ENCODE peak calls at places on chromosomes 1 and 21, in six cellular contexts. One of them, this sample, is unnamed.

GRCh38 chr21:33543505-33544129 is 779 bp downstream of the SON start:
- DNase-seq in thoracic aorta: no peak
- DNase-seq in activated T-helper 2 cell treated with anti-CD3 and anti-CD28 coated beads, Interferon-gamma antibody, Interleukin-2, Interleukin-4, amounts not matched to agents 10 μg/mL and 5 μg/mL and 100 μg/mL, durations not matched to agents 14 hours and 24 hours and 36 hours: peak
- DNase-seq in posterior vena cava: peak
- DNase-seq in RWPE1: no peak
- DNase-seq in fibroblast of mammary gland: peak
- DNase-seq in this sample: no peak

GRCh38 chr1:2443285-2444137 is 31.1 kb upstream of the PEX10 start:
- DNase-seq in thoracic aorta: no peak
- DNase-seq in activated T-helper 2 cell treated with anti-CD3 and anti-CD28 coated beads, Interferon-gamma antibody, Interleukin-2, Interleukin-4, amounts not matched to agents 10 μg/mL and 5 μg/mL and 100 μg/mL, durations not matched to agents 14 hours and 24 hours and 36 hours: no peak
- DNase-seq in posterior vena cava: no peak
- DNase-seq in RWPE1: no peak
- DNase-seq in fibroblast of mammary gland: no peak
- DNase-seq in this sample: peak

GRCh38 chr1:218779341-218779831 is 394.3 kb upstream of the LYPLAL1 start:
- DNase-seq in thoracic aorta: no peak
- DNase-seq in activated T-helper 2 cell treated with anti-CD3 and anti-CD28 coated beads, Interferon-gamma antibody, Interleukin-2, Interleukin-4, amounts not matched to agents 10 μg/mL and 5 μg/mL and 100 μg/mL, durations not matched to agents 14 hours and 24 hours and 36 hours: no peak
- DNase-seq in posterior vena cava: no peak
- DNase-seq in RWPE1: peak
- DNase-seq in fibroblast of mammary gland: peak
- DNase-seq in this sample: no peak

GRCh38 chr21:44677881-44678280 is 4.1 kb downstream of the KRTAP12-1 start:
- DNase-seq in thoracic aorta: no peak
- DNase-seq in activated T-helper 2 cell treated with anti-CD3 and anti-CD28 coated beads, Interferon-gamma antibody, Interleukin-2, Interleukin-4, amounts not matched to agents 10 μg/mL and 5 μg/mL and 100 μg/mL, durations not matched to agents 14 hours and 24 hours and 36 hours: no peak
- DNase-seq in posterior vena cava: no peak
- DNase-seq in RWPE1: no peak
- DNase-seq in fibroblast of mammary gland: no peak
- DNase-seq in this sample: no peak

GRCh38 chr1:84442256-84442655 is 36.8 kb upstream of the RPF1 start:
- DNase-seq in thoracic aorta: no peak
- DNase-seq in activated T-helper 2 cell treated with anti-CD3 and anti-CD28 coated beads, Interferon-gamma antibody, Interleukin-2, Interleukin-4, amounts not matched to agents 10 μg/mL and 5 μg/mL and 100 μg/mL, durations not matched to agents 14 hours and 24 hours and 36 hours: no peak
- DNase-seq in posterior vena cava: no peak
- DNase-seq in RWPE1: peak
- DNase-seq in fibroblast of mammary gland: peak
- DNase-seq in this sample: no peak

GRCh38 chr1:175538442-175538841 is 205.0 kb downstream of the TNR start:
- DNase-seq in thoracic aorta: no peak
- DNase-seq in activated T-helper 2 cell treated with anti-CD3 and anti-CD28 coated beads, Interferon-gamma antibody, Interleukin-2, Interleukin-4, amounts not matched to agents 10 μg/mL and 5 μg/mL and 100 μg/mL, durations not matched to agents 14 hours and 24 hours and 36 hours: no peak
- DNase-seq in posterior vena cava: no peak
- DNase-seq in RWPE1: no peak
- DNase-seq in fibroblast of mammary gland: no peak
- DNase-seq in this sample: no peak

GRCh38 chr1:172616646-172617045 is 42.3 kb upstream of the FASLG start:
- DNase-seq in thoracic aorta: no peak
- DNase-seq in activated T-helper 2 cell treated with anti-CD3 and anti-CD28 coated beads, Interferon-gamma antibody, Interleukin-2, Interleukin-4, amounts not matched to agents 10 μg/mL and 5 μg/mL and 100 μg/mL, durations not matched to agents 14 hours and 24 hours and 36 hours: no peak
- DNase-seq in posterior vena cava: no peak
- DNase-seq in RWPE1: no peak
- DNase-seq in fibroblast of mammary gland: no peak
- DNase-seq in this sample: no peak

GRCh38 chr21:45379171-45379900 is 25.6 kb upstream of the COL18A1 start:
- DNase-seq in thoracic aorta: no peak
- DNase-seq in activated T-helper 2 cell treated with anti-CD3 and anti-CD28 coated beads, Interferon-gamma antibody, Interleukin-2, Interleukin-4, amounts not matched to agents 10 μg/mL and 5 μg/mL and 100 μg/mL, durations not matched to agents 14 hours and 24 hours and 36 hours: no peak
- DNase-seq in posterior vena cava: peak
- DNase-seq in RWPE1: no peak
- DNase-seq in fibroblast of mammary gland: no peak
- DNase-seq in this sample: no peak

GRCh38 chr1:19980298-19980697 is 880 bp upstream of the PLA2G2A start:
- DNase-seq in thoracic aorta: no peak
- DNase-seq in activated T-helper 2 cell treated with anti-CD3 and anti-CD28 coated beads, Interferon-gamma antibody, Interleukin-2, Interleukin-4, amounts not matched to agents 10 μg/mL and 5 μg/mL and 100 μg/mL, durations not matched to agents 14 hours and 24 hours and 36 hours: no peak
- DNase-seq in posterior vena cava: no peak
- DNase-seq in RWPE1: no peak
- DNase-seq in fibroblast of mammary gland: no peak
- DNase-seq in this sample: no peak

GRCh38 chr1:87052400-87052799 is 138.0 kb downstream of the HS2ST1 start:
- DNase-seq in thoracic aorta: no peak
- DNase-seq in activated T-helper 2 cell treated with anti-CD3 and anti-CD28 coated beads, Interferon-gamma antibody, Interleukin-2, Interleukin-4, amounts not matched to agents 10 μg/mL and 5 μg/mL and 100 μg/mL, durations not matched to agents 14 hours and 24 hours and 36 hours: no peak
- DNase-seq in posterior vena cava: no peak
- DNase-seq in RWPE1: no peak
- DNase-seq in fibroblast of mammary gland: no peak
- DNase-seq in this sample: no peak

GRCh38 chr1:4626061-4626460 is 28.3 kb upstream of the AJAP1 start:
- DNase-seq in thoracic aorta: no peak
- DNase-seq in activated T-helper 2 cell treated with anti-CD3 and anti-CD28 coated beads, Interferon-gamma antibody, Interleukin-2, Interleukin-4, amounts not matched to agents 10 μg/mL and 5 μg/mL and 100 μg/mL, durations not matched to agents 14 hours and 24 hours and 36 hours: no peak
- DNase-seq in posterior vena cava: no peak
- DNase-seq in RWPE1: no peak
- DNase-seq in fibroblast of mammary gland: no peak
- DNase-seq in this sample: no peak

GRCh38 chr1:8487249-8487648 is 169.3 kb downstream of the SLC45A1 start:
- DNase-seq in thoracic aorta: no peak
- DNase-seq in activated T-helper 2 cell treated with anti-CD3 and anti-CD28 coated beads, Interferon-gamma antibody, Interleukin-2, Interleukin-4, amounts not matched to agents 10 μg/mL and 5 μg/mL and 100 μg/mL, durations not matched to agents 14 hours and 24 hours and 36 hours: no peak
- DNase-seq in posterior vena cava: no peak
- DNase-seq in RWPE1: no peak
- DNase-seq in fibroblast of mammary gland: no peak
- DNase-seq in this sample: no peak

GRCh38 chr1:92749024-92749634 is 35.8 kb downstream of the EVI5 start:
- DNase-seq in thoracic aorta: no peak
- DNase-seq in activated T-helper 2 cell treated with anti-CD3 and anti-CD28 coated beads, Interferon-gamma antibody, Interleukin-2, Interleukin-4, amounts not matched to agents 10 μg/mL and 5 μg/mL and 100 μg/mL, durations not matched to agents 14 hours and 24 hours and 36 hours: no peak
- DNase-seq in posterior vena cava: no peak
- DNase-seq in RWPE1: peak
- DNase-seq in fibroblast of mammary gland: peak
- DNase-seq in this sample: peak

GRCh38 chr21:44552136-44552535 is 831 bp upstream of the KRTAP10-2 start:
- DNase-seq in thoracic aorta: no peak
- DNase-seq in activated T-helper 2 cell treated with anti-CD3 and anti-CD28 coated beads, Interferon-gamma antibody, Interleukin-2, Interleukin-4, amounts not matched to agents 10 μg/mL and 5 μg/mL and 100 μg/mL, durations not matched to agents 14 hours and 24 hours and 36 hours: no peak
- DNase-seq in posterior vena cava: peak
- DNase-seq in RWPE1: no peak
- DNase-seq in fibroblast of mammary gland: no peak
- DNase-seq in this sample: no peak

GRCh38 chr1:8011016-8011415 is 15.1 kb downstream of the ERRFI1 start:
- DNase-seq in thoracic aorta: no peak
- DNase-seq in activated T-helper 2 cell treated with anti-CD3 and anti-CD28 coated beads, Interferon-gamma antibody, Interleukin-2, Interleukin-4, amounts not matched to agents 10 μg/mL and 5 μg/mL and 100 μg/mL, durations not matched to agents 14 hours and 24 hours and 36 hours: no peak
- DNase-seq in posterior vena cava: no peak
- DNase-seq in RWPE1: no peak
- DNase-seq in fibroblast of mammary gland: peak
- DNase-seq in this sample: no peak

GRCh38 chr21:29504751-29505321 is 206.1 kb downstream of the BACH1 start:
- DNase-seq in thoracic aorta: no peak
- DNase-seq in activated T-helper 2 cell treated with anti-CD3 and anti-CD28 coated beads, Interferon-gamma antibody, Interleukin-2, Interleukin-4, amounts not matched to agents 10 μg/mL and 5 μg/mL and 100 μg/mL, durations not matched to agents 14 hours and 24 hours and 36 hours: no peak
- DNase-seq in posterior vena cava: no peak
- DNase-seq in RWPE1: peak
- DNase-seq in fibroblast of mammary gland: peak
- DNase-seq in this sample: no peak

GRCh38 chr1:109263597-109264378 is 14.4 kb downstream of the CELSR2 start:
- DNase-seq in thoracic aorta: peak
- DNase-seq in activated T-helper 2 cell treated with anti-CD3 and anti-CD28 coated beads, Interferon-gamma antibody, Interleukin-2, Interleukin-4, amounts not matched to agents 10 μg/mL and 5 μg/mL and 100 μg/mL, durations not matched to agents 14 hours and 24 hours and 36 hours: peak
- DNase-seq in posterior vena cava: peak
- DNase-seq in RWPE1: peak
- DNase-seq in fibroblast of mammary gland: peak
- DNase-seq in this sample: peak

GRCh38 chr1:6124746-6125365 is 55.3 kb downstream of the CHD5 start:
- DNase-seq in thoracic aorta: no peak
- DNase-seq in activated T-helper 2 cell treated with anti-CD3 and anti-CD28 coated beads, Interferon-gamma antibody, Interleukin-2, Interleukin-4, amounts not matched to agents 10 μg/mL and 5 μg/mL and 100 μg/mL, durations not matched to agents 14 hours and 24 hours and 36 hours: no peak
- DNase-seq in posterior vena cava: peak
- DNase-seq in RWPE1: no peak
- DNase-seq in fibroblast of mammary gland: no peak
- DNase-seq in this sample: no peak

GRCh38 chr1:169060010-169060722 is 46.3 kb upstream of the ATP1B1 start:
- DNase-seq in thoracic aorta: no peak
- DNase-seq in activated T-helper 2 cell treated with anti-CD3 and anti-CD28 coated beads, Interferon-gamma antibody, Interleukin-2, Interleukin-4, amounts not matched to agents 10 μg/mL and 5 μg/mL and 100 μg/mL, durations not matched to agents 14 hours and 24 hours and 36 hours: no peak
- DNase-seq in posterior vena cava: no peak
- DNase-seq in RWPE1: peak
- DNase-seq in fibroblast of mammary gland: peak
- DNase-seq in this sample: no peak

GRCh38 chr1:159986531-159986930 is 32.5 kb upstream of the SLAMF9 start:
- DNase-seq in thoracic aorta: no peak
- DNase-seq in activated T-helper 2 cell treated with anti-CD3 and anti-CD28 coated beads, Interferon-gamma antibody, Interleukin-2, Interleukin-4, amounts not matched to agents 10 μg/mL and 5 μg/mL and 100 μg/mL, durations not matched to agents 14 hours and 24 hours and 36 hours: no peak
- DNase-seq in posterior vena cava: no peak
- DNase-seq in RWPE1: no peak
- DNase-seq in fibroblast of mammary gland: no peak
- DNase-seq in this sample: no peak

GRCh38 chr1:79133703-79134258 is 127.3 kb upstream of the ADGRL4 start:
- DNase-seq in thoracic aorta: no peak
- DNase-seq in activated T-helper 2 cell treated with anti-CD3 and anti-CD28 coated beads, Interferon-gamma antibody, Interleukin-2, Interleukin-4, amounts not matched to agents 10 μg/mL and 5 μg/mL and 100 μg/mL, durations not matched to agents 14 hours and 24 hours and 36 hours: no peak
- DNase-seq in posterior vena cava: no peak
- DNase-seq in RWPE1: no peak
- DNase-seq in fibroblast of mammary gland: peak
- DNase-seq in this sample: no peak

GRCh38 chr1:41482001-41482765 is 2.3 kb downstream of the EDN2 start:
- DNase-seq in thoracic aorta: no peak
- DNase-seq in activated T-helper 2 cell treated with anti-CD3 and anti-CD28 coated beads, Interferon-gamma antibody, Interleukin-2, Interleukin-4, amounts not matched to agents 10 μg/mL and 5 μg/mL and 100 μg/mL, durations not matched to agents 14 hours and 24 hours and 36 hours: no peak
- DNase-seq in posterior vena cava: no peak
- DNase-seq in RWPE1: peak
- DNase-seq in fibroblast of mammary gland: no peak
- DNase-seq in this sample: peak

GRCh38 chr21:34764715-34765284 is 96.0 kb downstream of the CLIC6 start:
- DNase-seq in thoracic aorta: no peak
- DNase-seq in activated T-helper 2 cell treated with anti-CD3 and anti-CD28 coated beads, Interferon-gamma antibody, Interleukin-2, Interleukin-4, amounts not matched to agents 10 μg/mL and 5 μg/mL and 100 μg/mL, durations not matched to agents 14 hours and 24 hours and 36 hours: no peak
- DNase-seq in posterior vena cava: no peak
- DNase-seq in RWPE1: no peak
- DNase-seq in fibroblast of mammary gland: no peak
- DNase-seq in this sample: no peak

GRCh38 chr1:38297852-38298251 is 251.3 kb upstream of the POU3F1 start:
- DNase-seq in thoracic aorta: no peak
- DNase-seq in activated T-helper 2 cell treated with anti-CD3 and anti-CD28 coated beads, Interferon-gamma antibody, Interleukin-2, Interleukin-4, amounts not matched to agents 10 μg/mL and 5 μg/mL and 100 μg/mL, durations not matched to agents 14 hours and 24 hours and 36 hours: no peak
- DNase-seq in posterior vena cava: no peak
- DNase-seq in RWPE1: no peak
- DNase-seq in fibroblast of mammary gland: no peak
- DNase-seq in this sample: no peak

GRCh38 chr1:67135354-67135753 is 584 bp upstream of the C1orf141 start:
- DNase-seq in thoracic aorta: no peak
- DNase-seq in activated T-helper 2 cell treated with anti-CD3 and anti-CD28 coated beads, Interferon-gamma antibody, Interleukin-2, Interleukin-4, amounts not matched to agents 10 μg/mL and 5 μg/mL and 100 μg/mL, durations not matched to agents 14 hours and 24 hours and 36 hours: no peak
- DNase-seq in posterior vena cava: no peak
- DNase-seq in RWPE1: no peak
- DNase-seq in fibroblast of mammary gland: peak
- DNase-seq in this sample: no peak

GRCh38 chr1:117821782-117822447 is 107.5 kb downstream of the GDAP2 start:
- DNase-seq in thoracic aorta: peak
- DNase-seq in activated T-helper 2 cell treated with anti-CD3 and anti-CD28 coated beads, Interferon-gamma antibody, Interleukin-2, Interleukin-4, amounts not matched to agents 10 μg/mL and 5 μg/mL and 100 μg/mL, durations not matched to agents 14 hours and 24 hours and 36 hours: no peak
- DNase-seq in posterior vena cava: no peak
- DNase-seq in RWPE1: peak
- DNase-seq in fibroblast of mammary gland: peak
- DNase-seq in this sample: no peak

GRCh38 chr1:5632226-5632625 is 360.0 kb downstream of the NPHP4 start:
- DNase-seq in thoracic aorta: no peak
- DNase-seq in activated T-helper 2 cell treated with anti-CD3 and anti-CD28 coated beads, Interferon-gamma antibody, Interleukin-2, Interleukin-4, amounts not matched to agents 10 μg/mL and 5 μg/mL and 100 μg/mL, durations not matched to agents 14 hours and 24 hours and 36 hours: no peak
- DNase-seq in posterior vena cava: peak
- DNase-seq in RWPE1: no peak
- DNase-seq in fibroblast of mammary gland: no peak
- DNase-seq in this sample: no peak

GRCh38 chr21:37281993-37282392 is 14.9 kb upstream of the VPS26C start:
- DNase-seq in thoracic aorta: no peak
- DNase-seq in activated T-helper 2 cell treated with anti-CD3 and anti-CD28 coated beads, Interferon-gamma antibody, Interleukin-2, Interleukin-4, amounts not matched to agents 10 μg/mL and 5 μg/mL and 100 μg/mL, durations not matched to agents 14 hours and 24 hours and 36 hours: no peak
- DNase-seq in posterior vena cava: no peak
- DNase-seq in RWPE1: no peak
- DNase-seq in fibroblast of mammary gland: no peak
- DNase-seq in this sample: peak